ENCODE peak calls at places on chromosomes 1 and 21, in four cellular contexts. G is IMR-90, O is ovary, H is psoas muscle. Q is an unnamed sample.

GRCh38 chr1:60425528-60425927 is 352.0 kb upstream of the C1orf87 start:
- DNase-seq in O (no peak), G (no peak), H (no peak), Q (peak)

GRCh38 chr1:10544239-10544638 is 69.5 kb downstream of the PEX14 start:
- DNase-seq in G (no peak), H (no peak), O (no peak), Q (no peak)

GRCh38 chr21:28442624-28443023 is 550.1 kb downstream of the LTN1 start:
- DNase-seq in H (no peak), G (peak), O (no peak), Q (peak)

GRCh38 chr1:223081181-223081994 is 61.7 kb downstream of the TLR5 start:
- DNase-seq in O (peak), H (peak), G (peak), Q (peak)

GRCh38 chr1:85936470-85936869 is 220.1 kb downstream of the COL24A1 start:
- DNase-seq in H (peak), G (no peak), O (no peak), Q (no peak)

GRCh38 chr1:151501474-151501873 is 9.7 kb upstream of the CGN start:
- DNase-seq in O (no peak), H (no peak), G (no peak), Q (no peak)

GRCh38 chr21:29104239-29104708 is 26.2 kb upstream of the MAP3K7CL start:
- DNase-seq in O (no peak), G (peak), H (no peak), Q (no peak)

GRCh38 chr1:184483101-184483813 is 96.4 kb downstream of the C1orf21 start:
- DNase-seq in O (no peak), H (peak), G (peak), Q (peak)

GRCh38 chr21:31509108-31510017 is 150.1 kb upstream of the SOD1 start:
- DNase-seq in O (no peak), H (no peak), G (no peak), Q (peak)

GRCh38 chr1:182291584-182292192 is 99.9 kb downstream of the GLUL start:
- DNase-seq in O (no peak), G (no peak), H (peak), Q (no peak)

GRCh38 chr1:5727871-5728643 is 264.2 kb downstream of the NPHP4 start:
- DNase-seq in H (no peak), G (no peak), O (no peak), Q (no peak)

GRCh38 chr1:228008391-228009115 is 1.8 kb downstream of the WNT3A start:
- DNase-seq in O (no peak), G (no peak), H (peak), Q (no peak)

GRCh38 chr1:167775178-167775577 is 53.4 kb downstream of the MPZL1 start:
- DNase-seq in O (no peak), G (peak), H (no peak), Q (peak)

GRCh38 chr1:204286323-204286714 is 72.5 kb upstream of the GOLT1A start:
- DNase-seq in H (no peak), O (no peak), G (no peak), Q (no peak)

GRCh38 chr1:162856260-162856659 is 4.7 kb downstream of the CCDC190 start:
- DNase-seq in G (peak), O (no peak), H (no peak), Q (peak)

GRCh38 chr1:2786329-2787162 is 14.9 kb downstream of the TTC34 start:
- DNase-seq in G (no peak), H (peak), O (no peak), Q (no peak)

GRCh38 chr1:196063307-196063706 is 544.9 kb downstream of the KCNT2 start:
- DNase-seq in H (no peak), G (peak), O (no peak), Q (peak)

GRCh38 chr21:45313682-45314081 is 26.0 kb upstream of the POFUT2 start:
- DNase-seq in O (no peak), G (no peak), H (no peak), Q (no peak)

GRCh38 chr1:218339267-218339831 is 5.8 kb upstream of the TGFB2 start:
- DNase-seq in H (no peak), O (no peak), G (peak), Q (peak)

DNA sequence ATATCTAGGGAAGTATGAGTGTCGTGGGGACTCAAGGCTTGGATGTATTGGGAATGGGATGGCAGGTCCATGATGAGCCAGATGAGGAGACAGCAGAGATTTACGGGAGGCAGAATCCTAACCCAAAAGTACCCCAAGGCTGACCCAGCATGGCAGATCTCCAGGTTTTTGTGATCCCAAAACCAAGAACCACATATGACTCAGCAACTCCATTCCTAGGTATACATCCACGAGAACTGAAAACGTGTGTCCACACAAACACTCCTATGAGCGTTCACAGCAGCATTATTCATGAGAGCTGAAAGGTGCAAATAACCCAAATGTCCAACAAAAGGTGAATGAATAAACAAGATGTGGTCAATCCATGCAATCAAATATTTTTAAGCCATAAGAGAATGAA is 201.5 kb downstream of the KAZN start:
- DNase-seq in O (no peak), G (no peak), H (no peak), Q (no peak)
- H3K4me3 ChIP-seq in O (no peak), G (no peak), H (no peak), Q (no peak)

GRCh38 chr21:41071410-41071809 is 96.5 kb upstream of the BACE2 start:
- DNase-seq in G (no peak), H (no peak), O (no peak), Q (no peak)
- TF ChIP-seq CTCF in G (no peak), H (no peak), O (no peak), Q (no peak)

GRCh38 chr1:111989531-111990025 is at the start of gene KCND3:
- DNase-seq in H (peak), G (peak), O (peak), Q (peak)

GRCh38 chr1:111987502-111987901 is 2.0 kb downstream of the KCND3 start:
- DNase-seq in O (no peak), H (no peak), G (no peak), Q (no peak)

GRCh38 chr1:111990026-111990877 is 784 bp upstream of the KCND3 start:
- DNase-seq in O (peak), G (no peak), H (peak), Q (peak)

GRCh38 chr1:111988377-111988742 is 1.1 kb downstream of the KCND3 start:
- DNase-seq in G (no peak), H (no peak), O (no peak), Q (no peak)

GRCh38 chr1:111988743-111989453 is 570 bp downstream of the KCND3 start:
- DNase-seq in G (no peak), O (no peak), H (peak), Q (no peak)
- H3K4me3 ChIP-seq in G (no peak), O (peak), H (peak), Q (no peak)

GRCh38 chr1:201945157-201945556 is 1.2 kb downstream of the LMOD1 start:
- DNase-seq in H (no peak), O (no peak), G (no peak), Q (no peak)
- TF ChIP-seq CTCF in H (peak), O (no peak), G (peak), Q (peak)